ENCODE peak calls at places on chromosomes 12 and 14, in six cellular contexts. G, F, D, Z, C and O are unnamed samples.

GRCh38 chr12:88153959-88154358 is 11.9 kb downstream of the TMTC3 start:
- DNase-seq in Z (no peak), G (peak; percentile 68), C (peak; percentile 7), F (no peak), D (peak; percentile 27), O (peak; percentile 82)

GRCh38 chr14:104697892-104698583 is 8.6 kb downstream of the INF2 start:
- DNase-seq in D (no peak), Z (no peak), G (no peak), F (peak; percentile 39), C (no peak), O (no peak)

GRCh38 chr12:70971395-70971794 is 50.9 kb upstream of the PTPRR start:
- DNase-seq in D (no peak), F (no peak), Z (no peak), C (no peak), G (peak; percentile 69), O (peak; percentile 62)

GRCh38 chr12:130761537-130762318 is 45.6 kb upstream of the RIMBP2 start:
- DNase-seq in G (peak; percentile 63), D (peak; percentile 53), Z (peak; percentile 59), C (peak; percentile 42), F (peak; percentile 55), O (peak; percentile 52)

GRCh38 chr12:43267782-43268181 is 284.2 kb downstream of the ADAMTS20 start:
- DNase-seq in G (no peak), C (no peak), F (no peak), Z (no peak), D (no peak), O (peak; percentile 39)

GRCh38 chr12:37543966-37544668 is 772.5 kb upstream of the ALG10B start:
- DNase-seq in Z (no peak), G (no peak), F (no peak), D (no peak), C (no peak), O (no peak)

GRCh38 chr14:57845802-57846531 is 19.9 kb downstream of the SLC35F4 start:
- DNase-seq in C (no peak), D (no peak), Z (no peak), F (no peak), G (no peak), O (peak; percentile 10)

GRCh38 chr12:2523317-2523716 is 271.5 kb upstream of the FKBP4 start:
- DNase-seq in Z (no peak), D (no peak), F (no peak), G (no peak), C (no peak), O (no peak)

GRCh38 chr12:57248934-57249742 is 1.8 kb downstream of the STAC3 start:
- DNase-seq in D (no peak), C (no peak), Z (no peak), F (no peak), G (no peak), O (no peak)

GRCh38 chr12:94230357-94230905 is 82.1 kb downstream of the PLXNC1 start:
- DNase-seq in Z (no peak), F (no peak), G (peak; percentile 25), C (no peak), D (no peak), O (no peak)

GRCh38 chr14:96567289-96567899 is 65.2 kb downstream of the PAPOLA start:
- DNase-seq in G (peak; percentile 45), C (peak; percentile 45), D (peak; percentile 50), F (no peak), Z (no peak), O (peak; percentile 67)

GRCh38 chr14:103220134-103220981 is 97.1 kb downstream of the TNFAIP2 start:
- DNase-seq in Z (no peak), F (no peak), G (no peak), D (no peak), C (no peak), O (no peak)

GRCh38 chr12:123767613-123768012 is 5.5 kb downstream of the DNAH10 start:
- DNase-seq in D (no peak), Z (no peak), G (no peak), C (no peak), F (no peak), O (no peak)

GRCh38 chr14:98099527-98099926 is 1172.5 kb downstream of the BCL11B start:
- DNase-seq in C (no peak), Z (no peak), F (no peak), D (no peak), G (no peak), O (no peak)

GRCh38 chr14:102580552-102581110 is 11.8 kb upstream of the RCOR1 start:
- DNase-seq in G (no peak), D (no peak), C (no peak), F (no peak), Z (no peak), O (no peak)

GRCh38 chr14:70943838-70944237 is 36.6 kb downstream of the PCNX1 start:
- DNase-seq in G (no peak), D (no peak), C (no peak), F (no peak), Z (no peak), O (no peak)

GRCh38 chr12:12278899-12279298 is 12.1 kb upstream of the LRP6 start:
- DNase-seq in Z (no peak), D (no peak), C (no peak), G (no peak), F (no peak), O (peak; percentile 62)

GRCh38 chr12:128810182-128811127 is 13.3 kb downstream of the SLC15A4 start:
- DNase-seq in F (peak; percentile 51), D (no peak), C (peak; percentile 76), Z (no peak), G (peak; percentile 27), O (no peak)

GRCh38 chr12:49366652-49367380 is 446 bp upstream of the SPATS2 start:
- DNase-seq in D (peak; percentile 76), G (peak; percentile 95), C (peak; percentile 88), F (peak; percentile 82), Z (peak; percentile 93), O (peak; percentile 96)

GRCh38 chr12:65881965-65882413 is 57.7 kb downstream of the HMGA2 start:
- DNase-seq in D (no peak), Z (no peak), C (peak; percentile 86), G (peak; percentile 70), F (peak; percentile 44), O (peak; percentile 90)

GRCh38 chr12:76947270-76947669 is 68.5 kb upstream of the CSRP2 start:
- DNase-seq in G (no peak), Z (no peak), C (no peak), F (no peak), D (no peak), O (no peak)

GRCh38 chr12:107450541-107450940 is 235.1 kb upstream of the PWP1 start:
- DNase-seq in F (no peak), Z (no peak), D (no peak), G (no peak), C (no peak), O (no peak)

GRCh38 chr14:30450620-30451019 is 108.3 kb upstream of the G2E3 start:
- DNase-seq in F (no peak), Z (no peak), G (peak; percentile 42), D (no peak), C (no peak), O (no peak)